ENCODE peak calls at places on chromosome 2, in six cellular contexts. E is stomach, T is transverse colon, V is K562, H is GM12878, Y is sigmoid colon. G is an unnamed sample.

GRCh38 chr2:130823886-130824491 is 12.7 kb upstream of the ARHGEF4 start:
- DNase-seq in H (peak), E (no peak), V (no peak), T (no peak), Y (no peak), G (no peak)

GRCh38 chr2:98161202-98161601 is 74.2 kb downstream of the VWA3B start:
- DNase-seq in H (no peak), E (no peak), Y (no peak), V (no peak), T (no peak), G (no peak)

GRCh38 chr2:100058014-100058310 is 84.4 kb downstream of the AFF3 start:
- DNase-seq in Y (no peak), E (no peak), H (no peak), V (no peak), T (no peak), G (no peak)

GRCh38 chr2:157420771-157421323 is 23.0 kb downstream of the CYTIP start:
- DNase-seq in T (no peak), Y (no peak), V (no peak), E (no peak), H (no peak), G (no peak)

GRCh38 chr2:231605607-231606091 is 13.0 kb downstream of the TEX44 start:
- DNase-seq in T (peak), V (no peak), H (no peak), E (no peak), Y (peak), G (no peak)

GRCh38 chr2:3630631-3631030 is 27.4 kb upstream of the ALLC start:
- DNase-seq in T (no peak), E (no peak), V (no peak), H (no peak), Y (no peak), G (no peak)

GRCh38 chr2:25462021-25462420 is 120.3 kb upstream of the DNMT3A start:
- DNase-seq in Y (no peak), V (no peak), H (no peak), E (no peak), T (no peak), G (no peak)

GRCh38 chr2:129377078-129377469 is 602.4 kb upstream of the RAB6C start:
- DNase-seq in E (no peak), Y (no peak), H (no peak), T (no peak), V (no peak), G (no peak)

GRCh38 chr2:149732001-149732685 is 144.6 kb upstream of the MMADHC start:
- DNase-seq in Y (no peak), V (no peak), T (peak), H (no peak), E (no peak), G (no peak)

GRCh38 chr2:66569974-66570373 is 135.0 kb downstream of the MEIS1 start:
- DNase-seq in V (no peak), Y (no peak), E (no peak), H (no peak), T (no peak), G (no peak)

GRCh38 chr2:10305715-10306114 is 3.0 kb downstream of the HPCAL1 start:
- DNase-seq in E (peak), T (peak), H (no peak), Y (no peak), V (no peak), G (no peak)

GRCh38 chr2:85327757-85328617 is at the start of gene TGOLN2:
- DNase-seq in T (peak), E (peak), V (peak), H (peak), Y (peak), G (peak)

GRCh38 chr2:121059651-121060649 is 225.1 kb downstream of the TFCP2L1 start:
- DNase-seq in H (no peak), T (no peak), Y (no peak), E (no peak), V (no peak), G (no peak)

GRCh38 chr2:239834143-239834542 is 191.0 kb downstream of the NDUFA10 start:
- DNase-seq in E (peak), T (no peak), H (no peak), Y (no peak), V (no peak), G (no peak)

GRCh38 chr2:135948642-135949355 is 36.6 kb downstream of the DARS1 start:
- DNase-seq in V (peak), Y (no peak), H (no peak), E (no peak), T (no peak), G (no peak)

GRCh38 chr2:157935378-157935726 is 59.2 kb upstream of the ACVR1 start:
- DNase-seq in T (no peak), V (no peak), H (no peak), Y (no peak), E (no peak), G (no peak)

GRCh38 chr2:176278927-176279326 is 9.7 kb downstream of the MTX2 start:
- DNase-seq in Y (no peak), T (no peak), E (no peak), H (no peak), V (no peak), G (no peak)

GRCh38 chr2:176283669-176284068 is 14.4 kb downstream of the MTX2 start:
- DNase-seq in H (no peak), Y (no peak), V (no peak), T (no peak), E (no peak), G (no peak)

GRCh38 chr2:176280156-176280555 is 10.9 kb downstream of the MTX2 start:
- DNase-seq in T (no peak), Y (no peak), H (no peak), E (no peak), V (no peak), G (no peak)

GRCh38 chr2:176283268-176283667 is 14.0 kb downstream of the MTX2 start:
- DNase-seq in V (no peak), E (no peak), H (no peak), Y (no peak), T (no peak), G (no peak)

GRCh38 chr2:176281267-176281666 is 12.0 kb downstream of the MTX2 start:
- DNase-seq in V (no peak), T (no peak), Y (no peak), H (no peak), E (no peak), G (no peak)
- TF ChIP-seq POLR2A in V (no peak), T (no peak), Y (no peak), H (no peak), E (no peak), G (no peak)

GRCh38 chr2:238299803-238300202 is 11.4 kb upstream of the PER2 start:
- DNase-seq in T (peak), H (no peak), E (peak), V (no peak), Y (peak), G (no peak)
- TF ChIP-seq POLR2AphosphoS5 in T (no peak), H (no peak), E (peak), V (no peak), Y (no peak), G (no peak)

GRCh38 chr2:221571108-221571390 is 1.1 kb downstream of the EPHA4 start:
- DNase-seq in H (no peak), T (peak), Y (no peak), V (no peak), E (no peak), G (no peak)

GRCh38 chr2:221572821-221573429 is 821 bp upstream of the EPHA4 start:
- DNase-seq in H (no peak), E (peak), V (no peak), Y (peak), T (peak), G (peak)

GRCh38 chr2:221571391-221572179 is 519 bp downstream of the EPHA4 start:
- DNase-seq in V (no peak), H (no peak), T (peak), E (no peak), Y (peak), G (no peak)

GRCh38 chr2:221573430-221574230 is 1.5 kb upstream of the EPHA4 start:
- DNase-seq in H (no peak), E (peak), Y (peak), T (peak), V (peak), G (peak)

DNA sequence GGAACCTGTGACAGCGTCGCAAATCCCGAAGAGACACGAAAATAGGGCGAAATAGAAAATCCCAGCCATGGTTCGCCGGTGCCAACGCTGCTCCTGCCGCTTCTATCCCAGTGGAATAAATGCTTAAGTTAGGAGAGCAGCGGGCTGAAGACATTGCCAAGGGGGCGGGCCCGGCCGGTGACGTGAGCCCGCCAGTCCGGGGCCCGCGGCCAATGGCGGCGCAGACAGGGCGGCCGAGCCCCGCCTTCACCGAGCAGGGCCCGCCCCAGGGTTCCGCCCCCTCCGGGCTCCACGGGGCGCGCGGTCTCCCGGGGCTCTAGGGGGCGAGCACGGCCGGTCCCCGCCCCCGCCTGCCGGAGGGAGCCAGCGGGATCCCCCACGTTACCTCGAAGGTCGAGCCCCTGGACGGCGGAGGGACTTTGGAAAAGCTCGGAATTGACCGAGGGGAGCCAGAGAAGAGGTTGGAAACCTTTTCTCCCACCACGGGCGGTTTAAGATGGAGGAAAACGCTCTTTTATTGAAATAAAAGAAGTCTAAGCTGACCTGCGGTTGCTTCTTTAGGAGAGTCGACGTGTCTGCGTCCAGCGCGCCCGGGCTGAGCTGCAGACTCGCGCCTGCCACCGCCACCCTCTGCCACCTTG is at the start of gene EPHA4:
- DNase-seq in V (peak), Y (peak), E (peak), T (peak), H (no peak), G (peak)
- TF ChIP-seq POLR2A in V (no peak), Y (peak), E (no peak), T (peak), H (no peak), G (no peak)

GRCh38 chr2:163774862-163775261 is 39.1 kb upstream of the FIGN start:
- DNase-seq in Y (no peak), E (no peak), T (no peak), H (no peak), V (no peak), G (no peak)

GRCh38 chr2:163775304-163775703 is 39.5 kb upstream of the FIGN start:
- DNase-seq in Y (no peak), E (no peak), T (no peak), V (no peak), H (no peak), G (no peak)

GRCh38 chr2:163773276-163773675 is 37.5 kb upstream of the FIGN start:
- DNase-seq in Y (no peak), E (no peak), V (no peak), T (no peak), H (no peak), G (no peak)

GRCh38 chr2:163779970-163780597 is 44.3 kb upstream of the FIGN start:
- DNase-seq in V (no peak), T (no peak), Y (no peak), H (no peak), E (peak), G (no peak)

GRCh38 chr2:163778045-163778753 is 42.4 kb upstream of the FIGN start:
- DNase-seq in H (no peak), V (no peak), T (no peak), E (peak), Y (no peak), G (no peak)
- TF ChIP-seq POLR2AphosphoS5 in H (no peak), V (no peak), T (no peak), E (no peak), Y (no peak), G (no peak)

GRCh38 chr2:88855620-88856408 is 164.3 kb downstream of the RPIA start:
- DNase-seq in V (no peak), E (no peak), T (peak), Y (no peak), H (no peak), G (no peak)
- TF ChIP-seq POLR2A in V (no peak), E (no peak), T (no peak), Y (no peak), H (no peak), G (peak)

GRCh38 chr2:241545113-241545512 is 13.4 kb upstream of the BOK start:
- DNase-seq in T (no peak), Y (no peak), E (no peak), H (no peak), V (no peak), G (no peak)
- TF ChIP-seq POLR2AphosphoS5 in T (no peak), Y (no peak), E (no peak), H (no peak), V (no peak), G (no peak)

DNA sequence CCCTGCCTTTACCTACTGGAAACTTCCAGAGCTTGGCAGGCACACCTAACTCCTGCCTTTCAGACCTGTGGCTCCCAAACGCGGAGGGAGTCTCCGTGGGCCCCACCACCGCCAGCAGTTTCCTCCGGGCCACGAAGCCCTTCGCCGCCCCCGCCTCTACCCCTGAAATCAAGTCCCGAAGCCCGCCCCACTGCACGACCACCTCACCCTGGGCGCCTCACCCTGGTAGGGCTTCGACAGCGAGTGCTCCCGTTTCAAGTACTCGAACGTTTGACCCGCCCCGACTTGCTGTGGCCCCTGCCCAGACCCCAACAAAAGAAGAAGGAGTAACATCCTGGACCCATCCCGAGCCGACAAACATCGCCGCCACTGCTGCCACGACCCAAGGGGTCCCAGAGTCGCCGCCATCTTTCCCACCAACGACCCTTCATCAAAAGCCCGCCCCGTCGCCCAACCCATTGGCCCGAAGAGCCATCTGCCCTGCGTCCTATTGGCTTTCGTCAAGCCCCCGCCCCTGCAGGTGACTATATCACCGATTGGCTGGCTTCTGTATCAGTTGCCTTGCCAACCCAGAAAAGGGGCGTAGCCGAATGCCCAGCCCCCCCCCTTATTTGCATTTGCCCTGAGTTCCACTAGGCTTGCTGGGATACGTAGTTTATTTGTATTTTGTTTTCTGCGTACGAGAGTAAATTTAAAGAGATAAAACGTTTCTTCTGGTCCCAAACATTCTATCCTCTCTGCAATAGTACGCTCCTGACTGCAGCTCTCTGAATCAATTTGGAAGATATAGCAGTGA is at the start of gene LMAN2L:
- DNase-seq in V (peak), T (peak), H (peak), Y (peak), E (peak), G (peak)
- TF ChIP-seq POLR2A in V (peak), T (peak), H (peak), Y (peak), E (no peak), G (peak)

G was measured in GM12891.